ENCODE peak calls at places on chromosomes 5 and 9, in nine cellular contexts. J is A549, F is osteoblast, C is adrenal gland, I is PC-9, H is body of pancreas, N is heart right ventricle, D is A673, T is right cardiac atrium. U is an unnamed sample.

GRCh38 chr5:101153526-101153925 is 250.4 kb upstream of the ST8SIA4 start:
- DNase-seq in J (no peak), F (no peak), C (no peak), I (no peak), H (no peak), N (no peak), D (no peak), T (no peak), U (no peak)

GRCh38 chr9:113899205-113899604 is 23.1 kb downstream of the ZNF618 start:
- DNase-seq in J (no peak), F (no peak), C (no peak), I (no peak), H (no peak), N (no peak), D (no peak), T (no peak), U (no peak)

GRCh38 chr9:131405858-131406566 is 12.1 kb downstream of the PRRC2B start:
- DNase-seq in J (no peak), F (no peak), C (no peak), I (no peak), H (no peak), N (no peak), D (no peak), T (no peak), U (no peak)

GRCh38 chr9:120221844-120222243 is 358.1 kb downstream of the CDK5RAP2 start:
- DNase-seq in J (no peak), F (no peak), C (no peak), I (no peak), H (no peak), N (no peak), D (no peak), T (no peak), U (no peak)

GRCh38 chr9:98176391-98177259 is 15.8 kb downstream of the CORO2A start:
- DNase-seq in J (no peak), F (no peak), C (no peak), I (no peak), H (no peak), N (no peak), D (no peak), T (no peak), U (peak; percentile 65)

GRCh38 chr9:130570200-130570599 is 9.2 kb upstream of the FUBP3 start:
- DNase-seq in J (no peak), F (peak; percentile 78), C (no peak), I (peak; percentile 38), H (no peak), N (no peak), D (peak; percentile 32), T (no peak), U (no peak)

GRCh38 chr9:129231022-129231739 is 53.1 kb upstream of the IER5L start:
- DNase-seq in J (no peak), F (no peak), C (no peak), I (no peak), H (no peak), N (no peak), D (no peak), T (peak; percentile 4), U (no peak)

GRCh38 chr9:100111235-100111634 is 12.2 kb downstream of the INVS start:
- DNase-seq in J (no peak), F (peak; percentile 90), C (peak; percentile 95), I (no peak), H (peak; percentile 83), N (peak; percentile 83), D (peak; percentile 96), T (peak; percentile 91), U (no peak)

GRCh38 chr9:105415344-105415980 is 32.4 kb upstream of the FSD1L start:
- DNase-seq in J (peak; percentile 53), F (no peak), C (peak; percentile 75), I (no peak), H (peak; percentile 63), N (no peak), D (peak; percentile 66), T (peak; percentile 36), U (peak; percentile 65)

GRCh38 chr5:114055318-114055788 is 306.5 kb upstream of the KCNN2 start:
- DNase-seq in J (peak; percentile 1), F (peak; percentile 66), C (peak; percentile 34), I (no peak), H (peak; percentile 82), N (peak; percentile 62), D (peak; percentile 66), T (peak; percentile 58), U (no peak)

GRCh38 chr5:170854550-170854949 is 7.3 kb upstream of the RANBP17 start:
- DNase-seq in J (no peak), F (no peak), C (no peak), I (no peak), H (no peak), N (no peak), D (no peak), T (no peak), U (no peak)

GRCh38 chr5:58887721-58888409 is 305.0 kb downstream of the RAB3C start:
- DNase-seq in J (no peak), F (peak; percentile 78), C (peak; percentile 58), I (no peak), H (peak; percentile 23), N (peak; percentile 57), D (no peak), T (peak; percentile 80), U (no peak)

DNA sequence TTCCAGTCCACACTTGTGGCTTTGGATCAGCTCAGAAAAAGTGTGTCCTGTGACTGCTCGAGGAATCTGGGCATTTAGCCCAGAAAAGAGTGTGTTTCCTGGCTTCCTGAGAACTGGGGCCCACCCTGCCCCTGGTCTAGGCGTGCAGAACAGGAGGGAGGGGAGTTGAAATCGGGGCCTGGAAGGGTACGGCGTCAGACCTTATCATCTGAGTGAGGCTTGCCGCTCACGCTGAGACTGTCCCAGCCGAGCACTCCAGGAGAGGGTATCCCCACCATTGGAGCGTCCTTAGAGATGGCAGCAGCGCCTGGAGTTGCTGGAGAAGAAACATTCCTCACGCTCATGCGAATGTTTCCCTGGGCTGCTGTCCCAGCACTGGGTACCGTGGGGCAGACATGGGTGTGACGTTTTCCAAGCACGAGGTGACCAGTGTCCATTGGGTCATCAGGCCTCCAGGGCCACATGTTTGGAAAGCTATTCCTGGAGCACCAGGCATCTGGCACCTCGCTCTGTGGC is 22.5 kb downstream of the NEK6 start:
- DNase-seq in J (no peak), F (peak; percentile 94), C (no peak), I (no peak), H (no peak), N (no peak), D (peak; percentile 77), T (peak; percentile 82), U (no peak)
- H3K4me1 ChIP-seq in J (peaks cover 60% of the 10 kb centered on the region), F (peaks cover 63% of the 10 kb centered on the region), C (peaks cover 47% of the 10 kb centered on the region), I (no peaks in the 10 kb centered on the region), H (peaks cover 49% of the 10 kb centered on the region), N (peaks cover 66% of the 10 kb centered on the region), D (peaks cover 29% of the 10 kb centered on the region), T (peaks cover 30% of the 10 kb centered on the region), U (peaks cover 12% of the 10 kb centered on the region)

DNA sequence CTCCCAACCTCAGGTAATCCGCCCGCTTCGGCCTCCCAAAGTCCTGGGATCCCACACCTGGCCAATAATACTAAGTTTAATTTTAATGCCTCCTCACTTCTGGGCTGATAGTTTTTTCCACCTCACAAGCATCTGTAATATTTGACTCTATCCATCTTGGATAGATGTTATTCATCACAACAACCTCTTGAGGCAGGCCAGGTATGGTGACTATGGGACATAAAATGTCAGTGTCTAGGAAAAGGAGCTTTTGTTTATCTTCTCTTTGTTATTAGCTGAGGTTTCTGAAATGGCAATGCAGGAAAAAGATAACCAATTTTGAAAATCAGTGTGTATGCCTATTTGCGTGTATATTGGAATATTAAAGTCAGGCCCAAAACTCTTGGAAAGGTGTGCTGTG is 1.2 kb upstream of the CCDC69 start:
- DNase-seq in J (no peak), F (no peak), C (no peak), I (no peak), H (no peak), N (no peak), D (no peak), T (no peak), U (no peak)
- H3K4me1 ChIP-seq in J (no peaks in the 10 kb centered on the region), F (peaks cover 6% of the 10 kb centered on the region), C (peaks cover 39% of the 10 kb centered on the region), I (no peaks in the 10 kb centered on the region), H (peaks cover 38% of the 10 kb centered on the region), N (peaks cover 37% of the 10 kb centered on the region), D (no peaks in the 10 kb centered on the region), T (peaks cover 21% of the 10 kb centered on the region), U (peaks cover 10% of the 10 kb centered on the region)

DNA sequence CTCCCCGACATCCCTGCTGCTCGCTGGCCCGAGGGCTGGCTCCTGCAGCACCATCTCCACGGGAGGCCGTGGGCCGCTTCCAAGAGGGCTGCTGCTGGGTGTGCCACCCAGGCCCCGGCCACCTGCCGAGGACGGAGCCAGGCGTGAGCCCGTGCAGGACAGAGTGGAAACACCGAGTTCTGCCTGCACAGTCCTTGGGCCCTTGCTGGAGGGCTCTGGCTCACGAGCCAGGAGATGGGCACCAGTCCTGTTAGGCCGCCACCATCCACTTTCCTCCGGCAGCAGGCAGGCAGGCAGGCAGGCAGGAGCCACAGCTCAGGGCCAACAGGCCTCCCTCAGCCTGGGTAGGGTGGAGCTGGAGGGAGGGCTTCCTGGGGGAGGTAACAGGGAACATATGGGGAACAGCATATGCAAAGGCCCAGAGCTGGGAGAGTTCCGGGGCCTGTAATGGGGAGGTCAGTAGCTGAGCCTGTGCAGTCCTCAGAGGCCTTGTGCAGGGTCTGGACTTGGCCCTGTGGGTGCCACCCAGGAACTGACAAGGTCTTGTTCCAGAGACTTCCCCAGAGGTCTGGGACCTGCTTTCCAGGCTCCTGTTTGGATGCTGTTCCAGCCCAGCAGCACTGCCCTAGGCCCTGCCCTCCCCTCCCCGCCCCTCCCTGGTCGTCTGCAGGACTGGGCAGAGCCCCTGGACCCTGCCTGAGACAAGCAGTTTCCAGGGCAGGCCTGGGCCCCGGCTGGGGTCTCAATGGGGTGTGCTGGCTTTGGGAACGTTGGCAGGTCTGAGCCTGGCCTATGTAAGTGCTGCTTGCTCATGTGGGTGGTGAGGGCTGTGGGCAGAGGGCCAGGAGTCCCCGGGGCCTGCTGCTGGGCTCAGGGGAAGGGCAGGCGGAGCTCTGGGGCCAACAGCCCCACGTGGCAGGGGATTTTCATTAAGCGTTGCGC is 32.0 kb downstream of the RXRA start:
- DNase-seq in J (no peak), F (no peak), C (peak; percentile 75), I (peak; percentile 67), H (peak; percentile 51), N (peak; percentile 73), D (peak; percentile 67), T (peak; percentile 60), U (no peak)
- H3K4me1 ChIP-seq in J (peaks cover 17% of the 10 kb centered on the region), F (peaks cover 10% of the 10 kb centered on the region), C (peaks cover 82% of the 10 kb centered on the region), I (peaks cover 81% of the 10 kb centered on the region), H (peaks cover 85% of the 10 kb centered on the region), N (peaks cover 99% of the 10 kb centered on the region), D (peaks cover 31% of the 10 kb centered on the region), T (peaks cover 20% of the 10 kb centered on the region), U (peaks cover 51% of the 10 kb centered on the region)

GRCh38 chr9:133354766-133355165 is 1.5 kb downstream of the SURF1 start:
- DNase-seq in J (no peak), F (peak; percentile 31), C (no peak), I (no peak), H (no peak), N (no peak), D (no peak), T (no peak), U (no peak)

GRCh38 chr9:133359420-133360175 is 3.2 kb downstream of the SURF2 start:
- DNase-seq in J (no peak), F (peak; percentile 85), C (no peak), I (no peak), H (no peak), N (no peak), D (peak; percentile 43), T (no peak), U (peak; percentile 58)

GRCh38 chr9:133355881-133356357 is 368 bp downstream of the SURF1 start:
- DNase-seq in J (no peak), F (peak; percentile 87), C (no peak), I (no peak), H (no peak), N (no peak), D (peak; percentile 25), T (no peak), U (no peak)

GRCh38 chr9:133356391-133357091 is at the start of the genes SURF1 and SURF2:
- DNase-seq in J (peak; percentile 76), F (peak; percentile 99), C (peak; percentile 88), I (peak; percentile 73), H (peak; percentile 90), N (peak; percentile 90), D (peak; percentile 93), T (peak; percentile 92), U (peak; percentile 93)

GRCh38 chr9:133357656-133358055 is 1.3 kb downstream of the SURF2 start:
- DNase-seq in J (no peak), F (no peak), C (no peak), I (no peak), H (no peak), N (no peak), D (no peak), T (no peak), U (no peak)
- H3K4me1 ChIP-seq in J (peaks cover 14% of the 10 kb centered on the region), F (peaks cover 20% of the 10 kb centered on the region), C (peaks cover 38% of the 10 kb centered on the region), I (peaks cover 16% of the 10 kb centered on the region), H (peaks cover 49% of the 10 kb centered on the region), N (peaks cover 31% of the 10 kb centered on the region), D (peaks cover 19% of the 10 kb centered on the region), T (peaks cover 6% of the 10 kb centered on the region), U (peaks cover 14% of the 10 kb centered on the region)